ENCODE peak calls at places on chromosomes 11 and 22, in six cellular contexts. W, A, V, J, M and E are unnamed samples.

GRCh38 chr22:27317156-27317555 is 484.4 kb downstream of the MN1 start:
- DNase-seq in W (no peak), A (no peak), V (no peak), J (peak), M (no peak), E (no peak)

GRCh38 chr11:28984216-28984615 is 876.0 kb downstream of the METTL15 start:
- DNase-seq in W (no peak), A (no peak), V (peak), J (no peak), M (no peak), E (no peak)

GRCh38 chr22:37479196-37479595 is 7.0 kb downstream of the MFNG start:
- DNase-seq in W (no peak), A (no peak), V (no peak), J (no peak), M (no peak), E (no peak)

GRCh38 chr22:47043835-47044721 is 281.6 kb downstream of the TBC1D22A start:
- DNase-seq in W (no peak), A (no peak), V (peak), J (peak), M (no peak), E (no peak)

GRCh38 chr22:32794449-32795213 is 6.9 kb upstream of the TIMP3 start:
- DNase-seq in W (no peak), A (no peak), V (no peak), J (no peak), M (no peak), E (no peak)

GRCh38 chr11:2870955-2871720 is 14.4 kb downstream of the CDKN1C start:
- DNase-seq in W (no peak), A (no peak), V (no peak), J (no peak), M (no peak), E (no peak)

GRCh38 chr11:114290503-114291239 is 5.5 kb upstream of the NNMT start:
- DNase-seq in W (no peak), A (no peak), V (no peak), J (no peak), M (no peak), E (no peak)

GRCh38 chr11:12354750-12355545 is 22.4 kb upstream of the PARVA start:
- DNase-seq in W (no peak), A (no peak), V (no peak), J (no peak), M (no peak), E (no peak)

GRCh38 chr11:10899542-10899830 is 41.6 kb upstream of the ZBED5 start:
- DNase-seq in W (peak), A (no peak), V (no peak), J (no peak), M (no peak), E (peak)

GRCh38 chr11:71309181-71309580 is 56.8 kb upstream of the SHANK2 start:
- DNase-seq in W (no peak), A (no peak), V (no peak), J (no peak), M (no peak), E (no peak)

GRCh38 chr11:1499261-1499890 is 12.8 kb upstream of the MOB2 start:
- DNase-seq in W (no peak), A (no peak), V (no peak), J (no peak), M (no peak), E (no peak)

GRCh38 chr11:46679252-46680163 is 20.9 kb downstream of the ARHGAP1 start:
- DNase-seq in W (no peak), A (no peak), V (no peak), J (no peak), M (no peak), E (no peak)

GRCh38 chr11:72930011-72930410 is 115.8 kb downstream of the ATG16L2 start:
- DNase-seq in W (no peak), A (no peak), V (no peak), J (peak), M (no peak), E (no peak)

GRCh38 chr11:73334244-73335203 is 26.4 kb downstream of the ARHGEF17 start:
- DNase-seq in W (no peak), A (peak), V (peak), J (peak), M (no peak), E (peak)

GRCh38 chr11:28539239-28540025 is 431.2 kb downstream of the METTL15 start:
- DNase-seq in W (peak), A (no peak), V (no peak), J (no peak), M (no peak), E (peak)

GRCh38 chr11:44627911-44628729 is 62.7 kb downstream of the CD82 start:
- DNase-seq in W (no peak), A (peak), V (peak), J (no peak), M (peak), E (no peak)